ENCODE peak calls at places on chromosomes 1 and 21, in six cellular contexts. S is anterior cingulate cortex; E is AG10803; A is Kasumi-1; B is left kidney; K is activated T-cell treated with anti-CD3 and anti-CD28 coated beads, Interleukin-2, amount 50 U/mL, for 48 hours. Z is an unnamed sample.

GRCh38 chr1:35177237-35177786 is 15.6 kb downstream of the SFPQ start:
- DNase-seq in S (no peak), E (no peak), A (no peak), B (no peak), K (no peak), Z (peak; percentile 39)

GRCh38 chr21:33659550-33659949 is 17.2 kb downstream of the ITSN1 start:
- DNase-seq in S (no peak), E (no peak), A (no peak), B (no peak), K (no peak), Z (no peak)

GRCh38 chr1:115133440-115133839 is 44.1 kb upstream of the TSPAN2 start:
- DNase-seq in S (no peak), E (peak; percentile 34), A (no peak), B (no peak), K (no peak), Z (no peak)

GRCh38 chr1:38991638-38992449 is 768 bp downstream of the AKIRIN1 start:
- DNase-seq in S (peak; percentile 45), E (peak; percentile 25), A (peak; percentile 16), B (peak; percentile 89), K (no peak), Z (peak; percentile 86)

GRCh38 chr1:222654849-222655248 is 37.0 kb downstream of the MIA3 start:
- DNase-seq in S (no peak), E (peak; percentile 38), A (peak; percentile 96), B (no peak), K (peak; percentile 68), Z (no peak)

GRCh38 chr21:35206141-35207125 is 157.3 kb upstream of the RUNX1 start:
- DNase-seq in S (no peak), E (no peak), A (no peak), B (peak; percentile 72), K (no peak), Z (no peak)

GRCh38 chr1:215669806-215670485 is 102.8 kb downstream of the KCTD3 start:
- DNase-seq in S (no peak), E (peak; percentile 6), A (no peak), B (peak; percentile 10), K (no peak), Z (no peak)

GRCh38 chr21:35824136-35824535 is 236.2 kb downstream of the SETD4 start:
- DNase-seq in S (no peak), E (no peak), A (no peak), B (no peak), K (no peak), Z (no peak)

GRCh38 chr1:14738235-14738634 is 139.8 kb downstream of the KAZN start:
- DNase-seq in S (no peak), E (no peak), A (no peak), B (no peak), K (no peak), Z (no peak)

GRCh38 chr1:88698140-88698539 is 14.1 kb downstream of the PKN2 start:
- DNase-seq in S (no peak), E (no peak), A (no peak), B (no peak), K (no peak), Z (no peak)

GRCh38 chr1:206411321-206411720 is 59.0 kb upstream of the IKBKE start:
- DNase-seq in S (no peak), E (no peak), A (no peak), B (no peak), K (no peak), Z (no peak)

GRCh38 chr1:171418546-171418945 is 66.8 kb upstream of the PRRC2C start:
- DNase-seq in S (no peak), E (no peak), A (no peak), B (no peak), K (no peak), Z (no peak)

GRCh38 chr1:114080511-114081144 is 73.0 kb downstream of the SYT6 start:
- DNase-seq in S (no peak), E (no peak), A (no peak), B (no peak), K (no peak), Z (no peak)

GRCh38 chr1:201551877-201552731 is 13.2 kb downstream of the NAV1 start:
- DNase-seq in S (peak; percentile 90), E (peak; percentile 93), A (no peak), B (no peak), K (no peak), Z (peak; percentile 93)

GRCh38 chr1:175385316-175385715 is 192.7 kb upstream of the KIAA0040 start:
- DNase-seq in S (no peak), E (no peak), A (no peak), B (no peak), K (no peak), Z (no peak)

GRCh38 chr1:42784946-42785693 is at the start of gene TMEM269:
- DNase-seq in S (peak; percentile 43), E (no peak), A (no peak), B (peak; percentile 71), K (peak; percentile 64), Z (peak; percentile 42)

GRCh38 chr1:55064861-55065263 is 25.5 kb downstream of the PCSK9 start:
- DNase-seq in S (no peak), E (peak; percentile 76), A (no peak), B (no peak), K (no peak), Z (no peak)

GRCh38 chr1:114093624-114094302 is 59.9 kb downstream of the SYT6 start:
- DNase-seq in S (no peak), E (peak; percentile 49), A (no peak), B (no peak), K (no peak), Z (no peak)

GRCh38 chr1:88462481-88463261 is 221.4 kb upstream of the PKN2 start:
- DNase-seq in S (peak; percentile 71), E (peak; percentile 26), A (no peak), B (peak; percentile 80), K (no peak), Z (peak; percentile 67)

GRCh38 chr21:18155508-18156193 is 89.0 kb upstream of the CHODL start:
- DNase-seq in S (no peak), E (no peak), A (peak; percentile 61), B (peak; percentile 20), K (no peak), Z (no peak)

GRCh38 chr1:152034654-152035405 is 2.0 kb downstream of the S100A11 start:
- DNase-seq in S (no peak), E (peak; percentile 76), A (peak; percentile 84), B (peak; percentile 89), K (peak; percentile 82), Z (no peak)

GRCh38 chr1:67855944-67856343 is 22.7 kb upstream of the GNG12 start:
- DNase-seq in S (no peak), E (no peak), A (no peak), B (peak; percentile 40), K (no peak), Z (no peak)

GRCh38 chr1:63454269-63454668 is 68.8 kb downstream of the ITGB3BP start:
- DNase-seq in S (no peak), E (peak; percentile 45), A (peak; percentile 20), B (peak; percentile 10), K (no peak), Z (no peak)

GRCh38 chr1:10685851-10686403 is 110.5 kb downstream of the CASZ1 start:
- DNase-seq in S (no peak), E (peak; percentile 33), A (no peak), B (peak; percentile 66), K (no peak), Z (no peak)

GRCh38 chr1:246608616-246609376 is 42.5 kb downstream of the CNST start:
- DNase-seq in S (no peak), E (peak; percentile 86), A (peak; percentile 84), B (peak; percentile 60), K (peak; percentile 55), Z (no peak)

GRCh38 chr1:54888080-54888733 is 1.2 kb upstream of the DHCR24 start:
- DNase-seq in S (peak; percentile 6), E (no peak), A (no peak), B (no peak), K (no peak), Z (no peak)

GRCh38 chr1:14345925-14346550 is 252.4 kb upstream of the KAZN start:
- DNase-seq in S (no peak), E (peak; percentile 48), A (no peak), B (no peak), K (no peak), Z (no peak)

GRCh38 chr1:234065794-234066447 is 161.4 kb downstream of the SLC35F3 start:
- DNase-seq in S (peak; percentile 66), E (peak; percentile 55), A (peak; percentile 32), B (peak; percentile 84), K (peak; percentile 81), Z (peak; percentile 80)

GRCh38 chr1:89598450-89599331 is 34.2 kb upstream of the LRRC8C start:
- DNase-seq in S (no peak), E (peak; percentile 34), A (peak; percentile 66), B (peak; percentile 66), K (no peak), Z (no peak)

GRCh38 chr1:155070721-155071556 is 7.4 kb downstream of the EFNA4 start:
- DNase-seq in S (peak; percentile 62), E (peak; percentile 56), A (peak; percentile 48), B (peak; percentile 95), K (peak; percentile 86), Z (peak; percentile 67)

GRCh38 chr1:86207323-86207722 is 50.8 kb upstream of the COL24A1 start:
- DNase-seq in S (peak; percentile 26), E (peak; percentile 84), A (no peak), B (no peak), K (no peak), Z (no peak)

GRCh38 chr1:117061986-117062415 is 1.9 kb downstream of the TTF2 start:
- DNase-seq in S (no peak), E (peak; percentile 51), A (peak; percentile 16), B (no peak), K (no peak), Z (no peak)

GRCh38 chr1:118985611-118986290 is 2.4 kb downstream of the TBX15 start:
- DNase-seq in S (no peak), E (no peak), A (no peak), B (peak; percentile 24), K (no peak), Z (no peak)